ENCODE peak calls at places on chromosome 7, in four cellular contexts. J is HuH-7, B is breast epithelium, O is fibroblast of lung. C is an unnamed sample.

GRCh38 chr7:130359276-130359857 is 14.8 kb downstream of the CPA5 start:
- DNase-seq in J (no peak), B (peak; percentile 19), O (no peak), C (no peak)

GRCh38 chr7:115417662-115418061 is 495.8 kb downstream of the MDFIC start:
- DNase-seq in J (peak; percentile 12), B (no peak), O (no peak), C (no peak)

GRCh38 chr7:127392182-127392565 is 334 bp downstream of the ZNF800 start:
- DNase-seq in J (peak; percentile 33), B (peak; percentile 54), O (peak; percentile 65), C (peak; percentile 44)

GRCh38 chr7:120079022-120079421 is 194.0 kb upstream of the KCND2 start:
- DNase-seq in J (no peak), B (no peak), O (no peak), C (no peak)

GRCh38 chr7:3760696-3761095 is 459.6 kb downstream of the SDK1 start:
- DNase-seq in J (no peak), B (no peak), O (peak; percentile 4), C (no peak)

GRCh38 chr7:19061331-19061730 is 56.1 kb downstream of the TWIST1 start:
- DNase-seq in J (no peak), B (no peak), O (peak; percentile 6), C (no peak)

GRCh38 chr7:79786187-79786586 is 332.7 kb upstream of the MAGI2 start:
- DNase-seq in J (no peak), B (no peak), O (no peak), C (no peak)

GRCh38 chr7:24769014-24769830 is 12.0 kb upstream of the GSDME start:
- DNase-seq in J (no peak), B (no peak), O (no peak), C (no peak)

GRCh38 chr7:49878627-49879026 is 105.2 kb downstream of the VWC2 start:
- DNase-seq in J (no peak), B (no peak), O (no peak), C (no peak)

GRCh38 chr7:93717217-93717900 is 142.8 kb upstream of the CALCR start:
- DNase-seq in J (no peak), B (no peak), O (peak; percentile 73), C (no peak)

GRCh38 chr7:118918556-118918955 is 694.1 kb downstream of the ANKRD7 start:
- DNase-seq in J (no peak), B (no peak), O (peak; percentile 6), C (no peak)

GRCh38 chr7:156474241-156474743 is 166.3 kb upstream of the RNF32 start:
- DNase-seq in J (no peak), B (no peak), O (peak; percentile 87), C (peak; percentile 20)